ENCODE peak calls at places on chromosome 17, in six cellular contexts. D is prostate gland; H is AG04450; F is amygdala; L is activated CD4-positive, alpha-beta T cell treated with anti-CD3 and anti-CD28 coated beads, Interleukin-2, amount 50 U/mL, for 1 hour; R is SW480. I is an unnamed sample.

GRCh38 chr17:4331614-4332013 is 34.9 kb downstream of the UBE2G1 start:
- DNase-seq in L (no peak), H (no peak), D (no peak), F (no peak), R (no peak), I (peak)

GRCh38 chr17:77491921-77492445 is 351.2 kb downstream of the SEC14L1 start:
- DNase-seq in L (peak), F (no peak), D (no peak), R (no peak), H (no peak), I (no peak)

GRCh38 chr17:74059471-74059870 is 144.0 kb upstream of the RPL38 start:
- DNase-seq in D (no peak), H (no peak), R (no peak), L (no peak), F (no peak), I (no peak)

GRCh38 chr17:3928394-3928793 is 12.1 kb upstream of the P2RX1 start:
- DNase-seq in F (no peak), D (no peak), R (no peak), L (no peak), H (no peak), I (no peak)

GRCh38 chr17:33013596-33014375 is 22.1 kb downstream of the SPACA3 start:
- DNase-seq in D (no peak), L (no peak), F (no peak), R (no peak), H (no peak), I (no peak)

GRCh38 chr17:68580236-68580903 is 20.8 kb downstream of the FAM20A start:
- DNase-seq in R (no peak), F (no peak), L (no peak), D (no peak), H (no peak), I (no peak)

GRCh38 chr17:64103751-64104364 is 26.1 kb downstream of the ERN1 start:
- DNase-seq in R (peak), L (no peak), D (no peak), F (no peak), H (no peak), I (no peak)

GRCh38 chr17:48804936-48805411 is 12.1 kb downstream of the TTLL6 start:
- DNase-seq in R (peak), L (peak), H (no peak), D (peak), F (no peak), I (peak)

GRCh38 chr17:2549392-2550211 is 37.9 kb upstream of the METTL16 start:
- DNase-seq in L (no peak), H (no peak), D (no peak), R (no peak), F (no peak), I (no peak)

GRCh38 chr17:58271532-58271931 is 9.2 kb downstream of the MPO start:
- DNase-seq in L (no peak), R (no peak), D (no peak), H (no peak), F (no peak), I (no peak)

GRCh38 chr17:77450742-77451270 is 310.0 kb downstream of the SEC14L1 start:
- DNase-seq in F (no peak), R (no peak), L (no peak), D (no peak), H (no peak), I (no peak)

GRCh38 chr17:31674717-31675349 is 184.2 kb downstream of the COPRS start:
- DNase-seq in H (no peak), L (no peak), D (no peak), R (no peak), F (no peak), I (no peak)

GRCh38 chr17:17036520-17036998 is 5.7 kb upstream of the MPRIP start:
- DNase-seq in D (no peak), L (no peak), H (no peak), R (no peak), F (no peak), I (no peak)

GRCh38 chr17:73118876-73119485 is 26.5 kb upstream of the SLC39A11 start:
- DNase-seq in D (no peak), L (no peak), R (no peak), H (no peak), F (no peak), I (no peak)

GRCh38 chr17:78484300-78485159 is 92.7 kb downstream of the DNAH17 start:
- DNase-seq in R (peak), D (no peak), H (no peak), L (peak), F (no peak), I (peak)

GRCh38 chr17:33202011-33202410 is 91.1 kb downstream of the ASIC2 start:
- DNase-seq in L (no peak), D (no peak), R (peak), H (no peak), F (no peak), I (no peak)

GRCh38 chr17:19646788-19647696 is 1.5 kb upstream of the ALDH3A2 start:
- DNase-seq in R (peak), D (no peak), H (no peak), L (no peak), F (no peak), I (no peak)

GRCh38 chr17:35087731-35088646 is 24.5 kb upstream of the RFFL start:
- DNase-seq in F (no peak), L (peak), D (peak), H (no peak), R (peak), I (peak)

GRCh38 chr17:77229786-77230435 is 89.1 kb downstream of the SEC14L1 start:
- DNase-seq in F (no peak), D (no peak), H (no peak), L (no peak), R (no peak), I (no peak)

GRCh38 chr17:31269597-31269996 is 27.4 kb downstream of the OMG start:
- DNase-seq in H (peak), D (no peak), L (no peak), R (peak), F (no peak), I (no peak)

GRCh38 chr17:32907583-32907982 is 20.4 kb upstream of the TMEM98 start:
- DNase-seq in D (no peak), L (no peak), R (no peak), F (no peak), H (no peak), I (no peak)

GRCh38 chr17:37708616-37709212 is 36.1 kb downstream of the HNF1B start:
- DNase-seq in R (peak), F (no peak), H (no peak), D (no peak), L (no peak), I (no peak)

GRCh38 chr17:82301916-82302497 is 15.4 kb downstream of the CD7 start:
- DNase-seq in L (peak), R (peak), D (no peak), F (no peak), H (no peak), I (no peak)

GRCh38 chr17:57916925-57917858 is 38.0 kb downstream of the CUEDC1 start:
- DNase-seq in F (no peak), H (no peak), R (peak), L (peak), D (no peak), I (peak)

GRCh38 chr17:45818041-45818440 is 26.6 kb upstream of the SPPL2C start:
- DNase-seq in D (no peak), H (no peak), R (no peak), L (no peak), F (no peak), I (no peak)

GRCh38 chr17:12402963-12403622 is 262.6 kb upstream of the MYOCD start:
- DNase-seq in L (no peak), H (peak), D (no peak), F (no peak), R (no peak), I (no peak)

GRCh38 chr17:58083491-58084316 is 485 bp downstream of the DYNLL2 start:
- DNase-seq in D (peak), R (peak), H (no peak), F (no peak), L (peak), I (peak)

GRCh38 chr17:57489321-57489720 is 233.0 kb downstream of the MSI2 start:
- DNase-seq in F (no peak), R (no peak), H (no peak), L (no peak), D (no peak), I (no peak)

GRCh38 chr17:17666111-17666714 is 15.0 kb upstream of the RAI1 start:
- DNase-seq in L (no peak), D (no peak), H (no peak), R (peak), F (no peak), I (no peak)

I was measured in head of caudate nucleus.